ENCODE peak calls at places on chromosomes 6 and 20, in six cellular contexts. R, X, S, L, P and W are unnamed samples.

GRCh38 chr6:162109466-162110040 is 618.0 kb downstream of the PRKN start:
- DNase-seq in S (no peak), X (no peak), P (no peak), L (no peak), R (no peak), W (no peak)

GRCh38 chr6:14129572-14129971 is 12.0 kb downstream of the CD83 start:
- DNase-seq in P (peak; percentile 84), S (peak; percentile 32), R (no peak), X (peak; percentile 80), L (peak; percentile 82), W (peak; percentile 49)

GRCh38 chr6:46323312-46323965 is 152.7 kb upstream of the ENPP5 start:
- DNase-seq in P (peak; percentile 50), S (no peak), X (peak; percentile 67), R (no peak), L (peak; percentile 92), W (no peak)

GRCh38 chr6:13370623-13371022 is 42.3 kb upstream of the TBC1D7 start:
- DNase-seq in S (no peak), R (no peak), X (no peak), P (no peak), L (no peak), W (no peak)

GRCh38 chr6:85372915-85373270 is 77.0 kb upstream of the NT5E start:
- DNase-seq in L (no peak), S (no peak), X (no peak), R (no peak), P (no peak), W (no peak)

GRCh38 chr6:160034346-160034930 is 65.6 kb downstream of the IGF2R start:
- DNase-seq in X (no peak), P (no peak), R (no peak), S (no peak), L (no peak), W (no peak)

GRCh38 chr20:51076841-51077543 is 54.1 kb upstream of the KCNG1 start:
- DNase-seq in P (no peak), X (no peak), S (no peak), L (no peak), R (no peak), W (no peak)

GRCh38 chr6:27492776-27493175 is 19.9 kb upstream of the ZNF184 start:
- DNase-seq in S (no peak), R (no peak), L (no peak), P (no peak), X (no peak), W (no peak)

GRCh38 chr6:134253681-134254080 is 64.2 kb downstream of the SGK1 start:
- DNase-seq in X (peak; percentile 13), L (peak; percentile 57), P (peak; percentile 37), R (no peak), S (no peak), W (no peak)

GRCh38 chr20:46899619-46900018 is 5.0 kb downstream of the EYA2 start:
- DNase-seq in S (no peak), P (no peak), X (no peak), R (no peak), L (no peak), W (no peak)

GRCh38 chr6:72132425-72132824 is 246.1 kb downstream of the RIMS1 start:
- DNase-seq in L (no peak), P (no peak), S (no peak), R (no peak), X (no peak), W (no peak)

GRCh38 chr6:89830385-89830809 is 717 bp downstream of the CASP8AP2 start:
- DNase-seq in R (no peak), P (no peak), S (no peak), X (no peak), L (no peak), W (no peak)

GRCh38 chr20:50146732-50147662 is 6.5 kb downstream of the PEDS1 start:
- DNase-seq in X (peak; percentile 43), R (no peak), L (peak; percentile 34), P (no peak), S (peak; percentile 66), W (no peak)

GRCh38 chr20:36153204-36153603 is 1.3 kb upstream of the EPB41L1 start:
- DNase-seq in R (no peak), L (no peak), X (no peak), P (no peak), S (no peak), W (no peak)
- H3K27ac ChIP-seq in R (peak overlapping the region; percentile 86), L (no peak overlapping the region), X (no peak overlapping the region), P (no peak overlapping the region), S (peak overlapping the region; percentile 87), W (no peak overlapping the region)

DNA sequence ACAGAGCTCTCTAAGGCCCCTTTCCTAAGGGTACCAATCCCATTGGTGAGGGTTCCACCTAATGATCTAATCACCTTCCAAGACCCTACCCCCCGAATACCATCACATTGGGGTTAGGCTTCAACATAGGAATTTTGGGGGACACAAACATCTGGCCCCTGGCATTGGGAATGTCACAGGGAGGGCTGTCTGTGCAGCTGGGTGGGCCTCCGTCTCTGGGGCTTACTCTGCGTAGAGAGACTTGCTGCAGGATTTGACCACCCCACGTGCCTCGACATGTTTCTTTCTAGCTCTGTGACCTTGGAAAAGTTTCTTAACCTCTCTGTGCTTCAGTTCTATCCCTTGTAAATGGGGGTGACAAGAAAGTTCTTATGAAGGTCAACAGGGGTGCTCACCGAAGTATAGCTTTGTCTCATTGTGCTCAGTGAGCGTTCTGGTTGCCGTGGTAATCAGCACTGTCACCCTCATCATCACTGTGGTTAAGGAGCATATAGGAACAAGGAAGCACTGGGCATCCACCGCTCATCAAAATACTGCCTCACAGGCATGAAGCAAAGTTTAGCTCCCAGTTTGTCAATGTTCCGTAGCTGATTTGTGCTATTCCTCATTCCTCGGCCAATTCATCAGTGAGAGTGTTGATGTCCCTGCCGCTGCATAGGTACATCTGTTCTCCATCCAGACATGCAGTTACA is 152.8 kb downstream of the SYCP2 start:
- DNase-seq in S (no peak), R (no peak), P (no peak), X (no peak), L (no peak), W (no peak)
- TF ChIP-seq CTCF in S (no peak), R (no peak), P (no peak), X (no peak), L (no peak), W (no peak)

GRCh38 chr6:22819209-22819608 is 249.8 kb downstream of the HDGFL1 start:
- DNase-seq in X (no peak), R (no peak), L (no peak), S (no peak), P (no peak), W (no peak)
- H3K9me3 ChIP-seq in X (no peaks in the 10 kb centered on the region), R (no peaks in the 10 kb centered on the region), L (no peaks in the 10 kb centered on the region), S (no peaks in the 10 kb centered on the region), P (no peaks in the 10 kb centered on the region), W (no peaks in the 10 kb centered on the region)

GRCh38 chr20:47929368-47930115 is 144.3 kb upstream of the SULF2 start:
- DNase-seq in S (no peak), X (peak; percentile 26), L (peak; percentile 42), R (no peak), P (no peak), W (no peak)
- H3K27ac ChIP-seq in S (no peak overlapping the region), X (no peak overlapping the region), L (no peak overlapping the region), R (no peak overlapping the region), P (no peak overlapping the region), W (no peak overlapping the region)

GRCh38 chr20:9359561-9360308 is 154.7 kb upstream of the LAMP5 start:
- DNase-seq in S (peak; percentile 47), R (no peak), X (peak; percentile 70), P (peak; percentile 71), L (peak; percentile 82), W (no peak)
- TF ChIP-seq CTCF in S (peak; percentile 59), R (peak; percentile 44), X (peak; percentile 61), P (peak; percentile 68), L (peak; percentile 36), W (peak; percentile 56)

GRCh38 chr6:47592466-47592865 is 105.9 kb upstream of the ADGRF4 start:
- DNase-seq in X (no peak), P (no peak), L (no peak), R (no peak), S (no peak), W (no peak)

GRCh38 chr6:47581591-47581990 is 104.0 kb downstream of the CD2AP start:
- DNase-seq in R (no peak), P (no peak), X (no peak), S (no peak), L (no peak), W (no peak)

GRCh38 chr6:47587503-47587902 is 109.9 kb downstream of the CD2AP start:
- DNase-seq in L (no peak), R (no peak), X (peak; percentile 45), P (no peak), S (no peak), W (peak; percentile 1)
- H3K9me3 ChIP-seq in L (no peaks in the 10 kb centered on the region), R (no peaks in the 10 kb centered on the region), X (no peaks in the 10 kb centered on the region), P (no peaks in the 10 kb centered on the region), S (no peaks in the 10 kb centered on the region), W (no peaks in the 10 kb centered on the region)

DNA sequence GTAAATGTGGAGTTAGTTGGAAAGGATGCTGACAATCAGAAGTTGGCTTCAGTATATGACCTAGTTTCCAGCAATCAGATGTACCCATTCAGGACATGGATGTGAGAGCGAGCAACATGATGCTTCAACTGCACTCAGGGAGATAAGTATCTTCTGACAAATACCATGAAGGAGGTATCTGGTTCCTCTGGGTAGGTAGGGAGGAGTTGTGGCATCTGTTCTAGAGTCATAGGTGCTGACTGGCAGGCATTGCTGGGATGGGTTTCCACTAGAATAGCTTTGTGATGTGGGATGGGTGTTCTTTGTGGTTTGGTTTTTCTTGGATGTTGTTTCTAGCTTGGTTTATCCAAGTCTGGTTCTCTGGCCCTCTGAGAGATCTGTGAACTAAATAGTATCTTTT is 3.9 kb upstream of the REV3L start:
- DNase-seq in S (no peak), R (no peak), L (no peak), P (no peak), X (no peak), W (no peak)
- H3K27ac ChIP-seq in S (no peak overlapping the region), R (no peak overlapping the region), L (no peak overlapping the region), P (no peak overlapping the region), X (peak overlapping the region; percentile 25), W (no peak overlapping the region)

DNA sequence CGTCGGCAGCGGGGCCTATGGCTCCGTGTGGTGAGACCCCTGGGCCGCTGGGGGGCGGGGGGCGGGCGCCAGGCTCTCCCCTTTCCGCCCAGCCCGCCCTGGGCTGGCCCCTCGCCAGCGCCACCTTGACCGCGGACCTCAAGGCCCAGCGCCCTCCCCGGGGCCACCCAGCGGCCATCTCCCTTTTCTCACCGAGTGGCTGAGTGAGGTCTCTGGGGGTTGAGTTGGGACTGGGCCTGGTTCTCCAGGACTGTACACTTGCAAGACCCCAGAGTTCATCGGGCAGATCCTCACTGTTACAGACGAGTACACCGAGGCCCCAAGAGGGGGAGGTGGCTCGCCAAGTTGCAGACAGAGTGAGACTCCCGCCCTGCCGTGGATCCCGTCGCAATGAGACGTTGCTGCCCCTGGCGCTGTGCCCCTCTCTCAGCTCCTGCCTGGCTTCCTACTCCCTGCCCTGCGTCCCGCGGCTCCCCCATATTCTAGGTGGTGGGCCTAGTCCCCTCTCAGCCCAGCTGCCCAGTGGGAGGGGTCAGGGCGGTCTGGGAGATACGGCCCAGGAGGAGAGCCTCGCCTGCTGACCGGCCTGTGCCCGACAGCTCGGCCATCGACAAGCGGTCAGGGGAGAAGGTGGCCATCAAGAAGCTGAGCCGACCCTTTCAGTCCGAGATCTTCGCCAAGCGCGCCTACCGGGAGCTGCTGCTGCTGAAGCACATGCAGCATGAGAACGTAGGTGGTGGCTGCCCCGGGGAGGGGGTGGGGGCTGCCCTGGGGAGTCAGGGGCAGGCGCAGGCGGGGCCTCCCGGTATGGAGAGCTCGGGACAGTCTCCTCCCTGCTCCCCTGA is 581 bp downstream of the MAPK13 start:
- DNase-seq in L (no peak), R (no peak), P (peak; percentile 86), X (no peak), S (peak; percentile 27), W (no peak)
- TF ChIP-seq CTCF in L (no peak), R (no peak), P (peak; percentile 9), X (no peak), S (peak; percentile 10), W (no peak)